ENCODE peak calls at places on chromosomes 11 and 22, in eight cellular contexts. One of them, this sample, is unnamed.

GRCh38 chr22:31917227-31917921 is 27.0 kb upstream of the YWHAH start:
- DNase-seq in NCI-H1092: no peak
- DNase-seq in T1000: no peak
- DNase-seq in cardiac fibroblast: no peak
- DNase-seq in OCI-LY7: peak
- DNase-seq in stimulated activated CD4-positive, alpha-beta T cell treated with anti-CD3 and anti-CD28 coated beads, Interleukin-12 subunit alpha, Interleukin-12 subunit beta, amount 100 ng/mL, for 48 hours: no peak
- DNase-seq in mesendoderm: no peak
- DNase-seq in fibroblast of mammary gland: no peak
- DNase-seq in this sample: peak

GRCh38 chr11:110092577-110093406 is at the start of gene ZC3H12C:
- DNase-seq in NCI-H1092: peak
- DNase-seq in T1000: peak
- DNase-seq in cardiac fibroblast: peak
- DNase-seq in OCI-LY7: no peak
- DNase-seq in stimulated activated CD4-positive, alpha-beta T cell treated with anti-CD3 and anti-CD28 coated beads, Interleukin-12 subunit alpha, Interleukin-12 subunit beta, amount 100 ng/mL, for 48 hours: peak
- DNase-seq in mesendoderm: peak
- DNase-seq in fibroblast of mammary gland: peak
- DNase-seq in this sample: peak

GRCh38 chr22:40635008-40635939 is 1.2 kb downstream of the MRTFA start:
- DNase-seq in NCI-H1092: no peak
- DNase-seq in T1000: no peak
- DNase-seq in cardiac fibroblast: peak
- DNase-seq in OCI-LY7: no peak
- DNase-seq in stimulated activated CD4-positive, alpha-beta T cell treated with anti-CD3 and anti-CD28 coated beads, Interleukin-12 subunit alpha, Interleukin-12 subunit beta, amount 100 ng/mL, for 48 hours: no peak
- DNase-seq in mesendoderm: no peak
- DNase-seq in fibroblast of mammary gland: no peak
- DNase-seq in this sample: no peak

GRCh38 chr11:64083681-64084080 is 48.0 kb downstream of the FLRT1 start:
- DNase-seq in NCI-H1092: no peak
- DNase-seq in T1000: no peak
- DNase-seq in cardiac fibroblast: no peak
- DNase-seq in OCI-LY7: no peak
- DNase-seq in stimulated activated CD4-positive, alpha-beta T cell treated with anti-CD3 and anti-CD28 coated beads, Interleukin-12 subunit alpha, Interleukin-12 subunit beta, amount 100 ng/mL, for 48 hours: no peak
- DNase-seq in mesendoderm: no peak
- DNase-seq in fibroblast of mammary gland: no peak
- DNase-seq in this sample: no peak

GRCh38 chr11:61671527-61671926 is 8.7 kb upstream of the DAGLA start:
- DNase-seq in NCI-H1092: no peak
- DNase-seq in T1000: no peak
- DNase-seq in cardiac fibroblast: no peak
- DNase-seq in OCI-LY7: no peak
- DNase-seq in stimulated activated CD4-positive, alpha-beta T cell treated with anti-CD3 and anti-CD28 coated beads, Interleukin-12 subunit alpha, Interleukin-12 subunit beta, amount 100 ng/mL, for 48 hours: no peak
- DNase-seq in mesendoderm: peak
- DNase-seq in fibroblast of mammary gland: no peak
- DNase-seq in this sample: no peak

GRCh38 chr11:59818572-59818971 is 8.0 kb upstream of the MRPL16 start:
- DNase-seq in NCI-H1092: no peak
- DNase-seq in T1000: no peak
- DNase-seq in cardiac fibroblast: no peak
- DNase-seq in OCI-LY7: peak
- DNase-seq in stimulated activated CD4-positive, alpha-beta T cell treated with anti-CD3 and anti-CD28 coated beads, Interleukin-12 subunit alpha, Interleukin-12 subunit beta, amount 100 ng/mL, for 48 hours: no peak
- DNase-seq in mesendoderm: no peak
- DNase-seq in fibroblast of mammary gland: no peak
- DNase-seq in this sample: no peak

GRCh38 chr11:43943931-43944751 is 1.7 kb downstream of the C11orf96 start:
- DNase-seq in NCI-H1092: no peak
- DNase-seq in T1000: no peak
- DNase-seq in cardiac fibroblast: peak
- DNase-seq in OCI-LY7: no peak
- DNase-seq in stimulated activated CD4-positive, alpha-beta T cell treated with anti-CD3 and anti-CD28 coated beads, Interleukin-12 subunit alpha, Interleukin-12 subunit beta, amount 100 ng/mL, for 48 hours: peak
- DNase-seq in mesendoderm: no peak
- DNase-seq in fibroblast of mammary gland: no peak
- DNase-seq in this sample: no peak

GRCh38 chr11:61092280-61092766 is 10.0 kb upstream of the CD5 start:
- DNase-seq in NCI-H1092: no peak
- DNase-seq in T1000: no peak
- DNase-seq in cardiac fibroblast: no peak
- DNase-seq in OCI-LY7: no peak
- DNase-seq in stimulated activated CD4-positive, alpha-beta T cell treated with anti-CD3 and anti-CD28 coated beads, Interleukin-12 subunit alpha, Interleukin-12 subunit beta, amount 100 ng/mL, for 48 hours: peak
- DNase-seq in mesendoderm: peak
- DNase-seq in fibroblast of mammary gland: no peak
- DNase-seq in this sample: peak

GRCh38 chr11:96219981-96220623 is 122.9 kb downstream of the MAML2 start:
- DNase-seq in NCI-H1092: no peak
- DNase-seq in T1000: no peak
- DNase-seq in cardiac fibroblast: peak
- DNase-seq in OCI-LY7: peak
- DNase-seq in stimulated activated CD4-positive, alpha-beta T cell treated with anti-CD3 and anti-CD28 coated beads, Interleukin-12 subunit alpha, Interleukin-12 subunit beta, amount 100 ng/mL, for 48 hours: no peak
- DNase-seq in mesendoderm: no peak
- DNase-seq in fibroblast of mammary gland: peak
- DNase-seq in this sample: no peak

GRCh38 chr11:74157169-74157568 is 13.6 kb downstream of the C2CD3 start:
- DNase-seq in NCI-H1092: no peak
- DNase-seq in T1000: no peak
- DNase-seq in cardiac fibroblast: no peak
- DNase-seq in OCI-LY7: no peak
- DNase-seq in stimulated activated CD4-positive, alpha-beta T cell treated with anti-CD3 and anti-CD28 coated beads, Interleukin-12 subunit alpha, Interleukin-12 subunit beta, amount 100 ng/mL, for 48 hours: no peak
- DNase-seq in mesendoderm: no peak
- DNase-seq in fibroblast of mammary gland: peak
- DNase-seq in this sample: no peak

GRCh38 chr11:84243629-84244263 is 957.6 kb upstream of the CCDC90B start:
- DNase-seq in NCI-H1092: no peak
- DNase-seq in T1000: no peak
- DNase-seq in cardiac fibroblast: no peak
- DNase-seq in OCI-LY7: no peak
- DNase-seq in stimulated activated CD4-positive, alpha-beta T cell treated with anti-CD3 and anti-CD28 coated beads, Interleukin-12 subunit alpha, Interleukin-12 subunit beta, amount 100 ng/mL, for 48 hours: no peak
- DNase-seq in mesendoderm: no peak
- DNase-seq in fibroblast of mammary gland: no peak
- DNase-seq in this sample: no peak

GRCh38 chr11:86515297-86516094 is 140.8 kb downstream of the CCDC81 start:
- DNase-seq in NCI-H1092: no peak
- DNase-seq in T1000: peak
- DNase-seq in cardiac fibroblast: peak
- DNase-seq in OCI-LY7: no peak
- DNase-seq in stimulated activated CD4-positive, alpha-beta T cell treated with anti-CD3 and anti-CD28 coated beads, Interleukin-12 subunit alpha, Interleukin-12 subunit beta, amount 100 ng/mL, for 48 hours: no peak
- DNase-seq in mesendoderm: peak
- DNase-seq in fibroblast of mammary gland: peak
- DNase-seq in this sample: no peak

This sample was measured in stimulated activated naive B cell treated with anti-CD40 and anti-IgM and Interleukin-4, amounts not matched to agents 10 μg/mL and 1 μg/mL and 100 μg/mL, for 72 hours.